ENCODE peak calls at places on chromosomes 6 and 20, in ten cellular contexts. One of them, this sample, is unnamed.

GRCh38 chr6:108368431-108369030 is 73.7 kb downstream of the AFG1L start:
- DNase-seq in ovary: no peak
- DNase-seq in upper lobe of right lung: no peak
- DNase-seq in epithelial cell of esophagus: no peak
- DNase-seq in HFF-Myc: no peak
- DNase-seq in CD8-positive, alpha-beta T cell: no peak
- DNase-seq in A549: no peak
- DNase-seq in transverse colon: no peak
- DNase-seq in GM23338: no peak
- DNase-seq in OCI-LY7: peak
- DNase-seq in this sample: no peak

GRCh38 chr6:93581371-93581770 is 162.0 kb upstream of the EPHA7 start:
- DNase-seq in upper lobe of right lung: no peak
- DNase-seq in HFF-Myc: no peak
- DNase-seq in epithelial cell of esophagus: no peak
- DNase-seq in GM23338: no peak
- DNase-seq in ovary: no peak
- DNase-seq in transverse colon: no peak
- DNase-seq in OCI-LY7: no peak
- DNase-seq in CD8-positive, alpha-beta T cell: no peak
- DNase-seq in A549: no peak
- DNase-seq in this sample: no peak

GRCh38 chr6:5930143-5930770 is 76.5 kb downstream of the NRN1 start:
- DNase-seq in HFF-Myc: no peak
- DNase-seq in A549: no peak
- DNase-seq in upper lobe of right lung: no peak
- DNase-seq in GM23338: no peak
- DNase-seq in CD8-positive, alpha-beta T cell: no peak
- DNase-seq in epithelial cell of esophagus: no peak
- DNase-seq in transverse colon: no peak
- DNase-seq in ovary: no peak
- DNase-seq in OCI-LY7: no peak
- DNase-seq in this sample: no peak

GRCh38 chr20:1118336-1119127 is at the start of gene PSMF1:
- DNase-seq in upper lobe of right lung: peak
- DNase-seq in epithelial cell of esophagus: peak
- DNase-seq in CD8-positive, alpha-beta T cell: peak
- DNase-seq in transverse colon: peak
- DNase-seq in GM23338: peak
- DNase-seq in A549: peak
- DNase-seq in ovary: peak
- DNase-seq in OCI-LY7: peak
- DNase-seq in HFF-Myc: peak
- DNase-seq in this sample: peak

GRCh38 chr6:47718571-47718970 is 20.2 kb downstream of the ADGRF4 start:
- DNase-seq in upper lobe of right lung: no peak
- DNase-seq in ovary: no peak
- DNase-seq in A549: no peak
- DNase-seq in CD8-positive, alpha-beta T cell: no peak
- DNase-seq in OCI-LY7: no peak
- DNase-seq in epithelial cell of esophagus: no peak
- DNase-seq in HFF-Myc: no peak
- DNase-seq in transverse colon: no peak
- DNase-seq in GM23338: no peak
- DNase-seq in this sample: no peak

GRCh38 chr6:11120273-11121005 is 8.9 kb upstream of the ERVFRD-1 start:
- DNase-seq in ovary: no peak
- DNase-seq in OCI-LY7: no peak
- DNase-seq in CD8-positive, alpha-beta T cell: no peak
- DNase-seq in epithelial cell of esophagus: peak
- DNase-seq in GM23338: no peak
- DNase-seq in HFF-Myc: peak
- DNase-seq in transverse colon: no peak
- DNase-seq in A549: no peak
- DNase-seq in upper lobe of right lung: no peak
- DNase-seq in this sample: no peak

GRCh38 chr6:148657053-148657452 is 89.8 kb upstream of the UST start:
- DNase-seq in GM23338: no peak
- DNase-seq in HFF-Myc: no peak
- DNase-seq in transverse colon: peak
- DNase-seq in A549: no peak
- DNase-seq in OCI-LY7: no peak
- DNase-seq in upper lobe of right lung: no peak
- DNase-seq in CD8-positive, alpha-beta T cell: no peak
- DNase-seq in epithelial cell of esophagus: peak
- DNase-seq in ovary: no peak
- DNase-seq in this sample: peak

GRCh38 chr20:43722153-43722505 is 4.7 kb downstream of the GTSF1L start:
- DNase-seq in HFF-Myc: no peak
- DNase-seq in GM23338: no peak
- DNase-seq in transverse colon: no peak
- DNase-seq in A549: no peak
- DNase-seq in ovary: no peak
- DNase-seq in CD8-positive, alpha-beta T cell: peak
- DNase-seq in epithelial cell of esophagus: no peak
- DNase-seq in OCI-LY7: no peak
- DNase-seq in upper lobe of right lung: no peak
- DNase-seq in this sample: peak

GRCh38 chr6:15253107-15254073 is 7.5 kb downstream of the JARID2 start:
- DNase-seq in CD8-positive, alpha-beta T cell: no peak
- DNase-seq in GM23338: no peak
- DNase-seq in A549: no peak
- DNase-seq in OCI-LY7: no peak
- DNase-seq in transverse colon: no peak
- DNase-seq in epithelial cell of esophagus: no peak
- DNase-seq in HFF-Myc: no peak
- DNase-seq in ovary: no peak
- DNase-seq in upper lobe of right lung: no peak
- DNase-seq in this sample: peak

GRCh38 chr6:15255481-15256414 is 9.9 kb downstream of the JARID2 start:
- DNase-seq in A549: no peak
- DNase-seq in CD8-positive, alpha-beta T cell: no peak
- DNase-seq in ovary: no peak
- DNase-seq in epithelial cell of esophagus: peak
- DNase-seq in OCI-LY7: peak
- DNase-seq in HFF-Myc: no peak
- DNase-seq in upper lobe of right lung: no peak
- DNase-seq in GM23338: no peak
- DNase-seq in transverse colon: no peak
- DNase-seq in this sample: peak

GRCh38 chr6:15256538-15257222 is 10.8 kb downstream of the JARID2 start:
- DNase-seq in transverse colon: no peak
- DNase-seq in upper lobe of right lung: no peak
- DNase-seq in ovary: no peak
- DNase-seq in HFF-Myc: no peak
- DNase-seq in GM23338: no peak
- DNase-seq in epithelial cell of esophagus: no peak
- DNase-seq in OCI-LY7: no peak
- DNase-seq in CD8-positive, alpha-beta T cell: no peak
- DNase-seq in A549: no peak
- DNase-seq in this sample: no peak

GRCh38 chr6:15252205-15252604 is 6.3 kb downstream of the JARID2 start:
- DNase-seq in transverse colon: no peak
- DNase-seq in ovary: no peak
- DNase-seq in CD8-positive, alpha-beta T cell: no peak
- DNase-seq in GM23338: no peak
- DNase-seq in upper lobe of right lung: no peak
- DNase-seq in HFF-Myc: no peak
- DNase-seq in A549: no peak
- DNase-seq in OCI-LY7: no peak
- DNase-seq in epithelial cell of esophagus: no peak
- DNase-seq in this sample: no peak

GRCh38 chr6:15254074-15254975 is 8.5 kb downstream of the JARID2 start:
- DNase-seq in CD8-positive, alpha-beta T cell: no peak
- DNase-seq in A549: no peak
- DNase-seq in upper lobe of right lung: no peak
- DNase-seq in ovary: no peak
- DNase-seq in GM23338: no peak
- DNase-seq in transverse colon: no peak
- DNase-seq in HFF-Myc: no peak
- DNase-seq in epithelial cell of esophagus: peak
- DNase-seq in OCI-LY7: peak
- DNase-seq in this sample: peak
- TF ChIP-seq CTCF in CD8-positive, alpha-beta T cell: no peak
- TF ChIP-seq CTCF in A549: no peak
- TF ChIP-seq CTCF in upper lobe of right lung: no peak
- TF ChIP-seq CTCF in ovary: no peak
- TF ChIP-seq CTCF in GM23338: peak
- TF ChIP-seq CTCF in transverse colon: no peak
- TF ChIP-seq CTCF in HFF-Myc: no peak
- TF ChIP-seq CTCF in epithelial cell of esophagus: peak
- TF ChIP-seq CTCF in OCI-LY7: peak
- TF ChIP-seq CTCF in this sample: peak

DNA sequence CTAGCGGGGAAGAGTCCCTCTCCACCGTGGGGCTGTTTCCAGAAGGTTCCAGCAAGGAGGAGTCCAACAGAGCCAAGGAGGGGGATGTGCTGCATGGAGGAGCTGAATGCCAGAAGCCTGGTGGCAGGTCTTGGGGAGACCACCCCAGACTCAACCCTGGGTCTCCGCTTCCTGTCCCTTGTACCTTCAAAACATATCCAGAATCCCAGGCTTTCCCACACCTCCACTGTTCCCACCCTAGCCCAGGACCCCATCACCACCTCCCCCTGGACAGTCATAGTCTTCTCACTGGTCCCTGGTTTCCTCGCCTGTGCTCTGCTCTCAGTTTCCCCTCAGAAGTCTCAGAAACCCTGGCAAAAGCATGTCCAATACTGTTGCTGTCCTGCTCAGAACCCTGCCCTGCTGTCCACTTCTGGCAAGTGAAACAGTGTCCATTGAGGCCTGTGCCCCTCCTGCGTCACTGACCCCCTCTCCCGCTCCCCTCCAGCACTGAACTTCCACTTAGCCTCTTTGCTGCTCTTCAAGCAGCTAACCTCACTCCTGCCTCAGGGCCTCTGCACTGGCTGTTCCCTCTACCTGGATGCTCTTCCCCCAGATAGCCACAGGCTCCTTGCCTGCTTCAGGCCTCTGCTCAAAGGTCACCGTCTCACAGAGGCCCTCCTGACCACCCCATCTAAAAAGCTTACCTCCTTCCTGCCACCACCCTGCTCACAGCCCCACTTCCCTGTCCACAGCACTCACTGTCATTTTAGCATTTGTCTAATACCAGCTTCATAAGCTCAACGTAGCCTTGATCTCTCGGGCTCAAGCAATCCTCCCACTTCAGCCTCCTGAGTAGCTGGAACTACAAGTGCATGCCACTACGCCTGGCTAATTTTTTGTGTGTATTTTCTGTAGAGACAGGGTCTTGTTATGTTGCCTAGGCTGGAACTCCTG is 169.2 kb downstream of the GRM4 start:
- DNase-seq in HFF-Myc: no peak
- DNase-seq in transverse colon: no peak
- DNase-seq in CD8-positive, alpha-beta T cell: no peak
- DNase-seq in A549: no peak
- DNase-seq in OCI-LY7: no peak
- DNase-seq in GM23338: peak
- DNase-seq in epithelial cell of esophagus: no peak
- DNase-seq in upper lobe of right lung: no peak
- DNase-seq in ovary: no peak
- DNase-seq in this sample: no peak
- H3K4me3 ChIP-seq in HFF-Myc: no peak
- H3K4me3 ChIP-seq in transverse colon: no peak
- H3K4me3 ChIP-seq in CD8-positive, alpha-beta T cell: no peak
- H3K4me3 ChIP-seq in A549: no peak
- H3K4me3 ChIP-seq in OCI-LY7: no peak
- H3K4me3 ChIP-seq in GM23338: peak
- H3K4me3 ChIP-seq in epithelial cell of esophagus: no peak
- H3K4me3 ChIP-seq in upper lobe of right lung: no peak
- H3K4me3 ChIP-seq in ovary: no peak
- H3K4me3 ChIP-seq in this sample: no peak

GRCh38 chr6:3825851-3826581 is 23.2 kb upstream of the FAM50B start:
- DNase-seq in ovary: peak
- DNase-seq in GM23338: no peak
- DNase-seq in upper lobe of right lung: peak
- DNase-seq in CD8-positive, alpha-beta T cell: no peak
- DNase-seq in HFF-Myc: peak
- DNase-seq in A549: peak
- DNase-seq in OCI-LY7: no peak
- DNase-seq in transverse colon: peak
- DNase-seq in epithelial cell of esophagus: peak
- DNase-seq in this sample: no peak

GRCh38 chr6:3823671-3824070 is 25.5 kb upstream of the FAM50B start:
- DNase-seq in GM23338: no peak
- DNase-seq in upper lobe of right lung: no peak
- DNase-seq in CD8-positive, alpha-beta T cell: no peak
- DNase-seq in ovary: no peak
- DNase-seq in epithelial cell of esophagus: no peak
- DNase-seq in A549: no peak
- DNase-seq in OCI-LY7: no peak
- DNase-seq in HFF-Myc: no peak
- DNase-seq in transverse colon: no peak
- DNase-seq in this sample: no peak

GRCh38 chr6:3822747-3823445 is 26.3 kb upstream of the FAM50B start:
- DNase-seq in epithelial cell of esophagus: peak
- DNase-seq in A549: no peak
- DNase-seq in GM23338: no peak
- DNase-seq in CD8-positive, alpha-beta T cell: no peak
- DNase-seq in OCI-LY7: no peak
- DNase-seq in HFF-Myc: no peak
- DNase-seq in ovary: no peak
- DNase-seq in transverse colon: no peak
- DNase-seq in upper lobe of right lung: no peak
- DNase-seq in this sample: no peak

GRCh38 chr6:3829285-3829684 is 19.9 kb upstream of the FAM50B start:
- DNase-seq in A549: no peak
- DNase-seq in epithelial cell of esophagus: no peak
- DNase-seq in GM23338: no peak
- DNase-seq in OCI-LY7: no peak
- DNase-seq in HFF-Myc: no peak
- DNase-seq in CD8-positive, alpha-beta T cell: no peak
- DNase-seq in ovary: no peak
- DNase-seq in transverse colon: no peak
- DNase-seq in upper lobe of right lung: no peak
- DNase-seq in this sample: no peak

DNA sequence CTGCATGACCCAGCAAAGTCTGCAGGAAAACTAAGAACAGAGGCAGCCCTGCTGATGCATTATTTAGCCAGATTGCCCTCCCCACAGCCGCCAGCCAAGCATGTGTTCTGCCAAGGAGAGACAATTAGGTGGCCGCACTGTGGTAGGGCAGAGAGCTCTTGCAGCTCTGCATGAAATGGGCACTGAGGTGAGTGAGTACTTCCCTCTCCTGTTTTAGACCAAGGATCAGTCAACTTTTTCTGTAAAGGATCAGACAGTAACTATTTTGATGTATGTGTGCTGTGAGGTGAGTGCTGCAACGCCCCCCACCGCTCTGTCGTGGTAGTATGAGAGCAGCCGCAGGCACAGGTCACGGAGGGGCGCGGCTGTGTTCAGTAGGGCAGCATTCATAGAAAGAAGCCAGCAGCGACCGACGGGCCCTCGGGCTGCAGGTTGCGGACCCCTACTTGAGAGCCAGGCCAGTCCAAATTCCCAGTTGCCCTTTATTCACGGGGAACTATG is 23.8 kb upstream of the FAM50B start:
- DNase-seq in transverse colon: no peak
- DNase-seq in OCI-LY7: no peak
- DNase-seq in A549: no peak
- DNase-seq in GM23338: peak
- DNase-seq in ovary: peak
- DNase-seq in HFF-Myc: no peak
- DNase-seq in epithelial cell of esophagus: peak
- DNase-seq in CD8-positive, alpha-beta T cell: no peak
- DNase-seq in upper lobe of right lung: peak
- DNase-seq in this sample: no peak
- TF ChIP-seq CTCF in transverse colon: no peak
- TF ChIP-seq CTCF in OCI-LY7: no peak
- TF ChIP-seq CTCF in A549: no peak
- TF ChIP-seq CTCF in GM23338: peak
- TF ChIP-seq CTCF in ovary: no peak
- TF ChIP-seq CTCF in HFF-Myc: peak
- TF ChIP-seq CTCF in epithelial cell of esophagus: peak
- TF ChIP-seq CTCF in CD8-positive, alpha-beta T cell: no peak
- TF ChIP-seq CTCF in upper lobe of right lung: peak
- TF ChIP-seq CTCF in this sample: no peak

DNA sequence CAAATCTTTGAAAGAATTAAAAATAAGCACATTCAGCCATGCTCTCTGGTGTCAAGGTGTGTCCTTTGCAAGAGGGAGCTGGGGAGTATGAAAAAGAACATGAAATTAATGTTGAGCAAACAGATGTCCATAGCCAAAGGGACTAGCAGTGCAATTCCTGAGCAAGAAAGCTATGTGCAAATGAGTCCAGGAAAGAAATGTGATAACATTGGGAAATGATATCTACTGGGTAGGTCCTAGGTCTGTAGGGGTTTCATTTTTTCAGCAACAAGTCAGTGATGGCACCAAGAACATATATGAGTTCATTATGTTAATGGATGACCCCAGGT is 169.9 kb upstream of the PHACTR1 start:
- DNase-seq in GM23338: no peak
- DNase-seq in ovary: no peak
- DNase-seq in upper lobe of right lung: no peak
- DNase-seq in CD8-positive, alpha-beta T cell: no peak
- DNase-seq in transverse colon: no peak
- DNase-seq in OCI-LY7: no peak
- DNase-seq in HFF-Myc: no peak
- DNase-seq in A549: no peak
- DNase-seq in epithelial cell of esophagus: no peak
- DNase-seq in this sample: no peak
- H3K4me3 ChIP-seq in GM23338: no peak
- H3K4me3 ChIP-seq in ovary: no peak
- H3K4me3 ChIP-seq in upper lobe of right lung: no peak
- H3K4me3 ChIP-seq in CD8-positive, alpha-beta T cell: no peak
- H3K4me3 ChIP-seq in transverse colon: no peak
- H3K4me3 ChIP-seq in OCI-LY7: no peak
- H3K4me3 ChIP-seq in HFF-Myc: no peak
- H3K4me3 ChIP-seq in A549: no peak
- H3K4me3 ChIP-seq in epithelial cell of esophagus: no peak
- H3K4me3 ChIP-seq in this sample: no peak